ENCODE peak calls at places on chromosomes 6 and 20, in nine cellular contexts. P is SK-N-SH, I is sigmoid colon, E is HCT116, U is Panc1, K is GM12891, J is prostate gland, T is HL-60, M is stomach. R is an unnamed sample.

GRCh38 chr6:11705069-11705468 is 73.5 kb downstream of the ADTRP start:
- DNase-seq in P (no peak), I (no peak), E (no peak), U (no peak), K (no peak), J (no peak), T (no peak), M (no peak), R (no peak)

GRCh38 chr6:109793793-109794192 is 102.7 kb downstream of the FIG4 start:
- DNase-seq in P (no peak), I (no peak), E (peak; percentile 83), U (peak; percentile 91), K (no peak), J (peak; percentile 45), T (no peak), M (no peak), R (no peak)

GRCh38 chr20:57570145-57570850 is 9.4 kb downstream of the PCK1 start:
- DNase-seq in P (no peak), I (no peak), E (no peak), U (no peak), K (no peak), J (no peak), T (no peak), M (no peak), R (no peak)

GRCh38 chr20:33343521-33343920 is 57.8 kb downstream of the CDK5RAP1 start:
- DNase-seq in P (no peak), I (no peak), E (no peak), U (no peak), K (no peak), J (no peak), T (no peak), M (no peak), R (no peak)

GRCh38 chr20:35617397-35618031 is 1.9 kb downstream of the SPAG4 start:
- DNase-seq in P (peak; percentile 81), I (peak; percentile 84), E (no peak), U (no peak), K (peak; percentile 56), J (no peak), T (peak; percentile 54), M (peak; percentile 55), R (no peak)

GRCh38 chr20:44279228-44279627 is 31.8 kb downstream of the FITM2 start:
- DNase-seq in P (no peak), I (no peak), E (no peak), U (peak; percentile 81), K (no peak), J (no peak), T (no peak), M (no peak), R (no peak)

GRCh38 chr20:38728911-38729642 is 4.8 kb downstream of the SLC32A1 start:
- DNase-seq in P (peak; percentile 56), I (no peak), E (no peak), U (no peak), K (peak; percentile 30), J (no peak), T (no peak), M (no peak), R (no peak)

GRCh38 chr20:35085477-35086225 is 7.0 kb downstream of the TRPC4AP start:
- DNase-seq in P (no peak), I (no peak), E (no peak), U (no peak), K (no peak), J (no peak), T (peak; percentile 49), M (no peak), R (no peak)

GRCh38 chr20:34579191-34579661 is 20.7 kb downstream of the MAP1LC3A start:
- DNase-seq in P (no peak), I (no peak), E (peak; percentile 28), U (no peak), K (no peak), J (peak; percentile 76), T (peak; percentile 21), M (peak; percentile 70), R (peak; percentile 90)

GRCh38 chr6:24910331-24910849 is 25.4 kb downstream of the RIPOR2 start:
- DNase-seq in P (peak; percentile 62), I (no peak), E (no peak), U (no peak), K (peak; percentile 32), J (peak; percentile 16), T (no peak), M (no peak), R (peak; percentile 72)

GRCh38 chr6:56851541-56852248 is 103.2 kb upstream of the BEND6 start:
- DNase-seq in P (peak; percentile 66), I (peak; percentile 77), E (no peak), U (peak; percentile 91), K (peak; percentile 14), J (peak; percentile 18), T (peak; percentile 31), M (peak; percentile 32), R (no peak)

GRCh38 chr6:122778961-122779671 is 400 bp upstream of the FABP7 start:
- DNase-seq in P (no peak), I (no peak), E (no peak), U (no peak), K (no peak), J (no peak), T (no peak), M (no peak), R (no peak)

GRCh38 chr6:41818271-41819054 is 31.0 kb downstream of the TOMM6 start:
- DNase-seq in P (no peak), I (no peak), E (no peak), U (no peak), K (no peak), J (no peak), T (peak; percentile 22), M (no peak), R (no peak)

GRCh38 chr6:144797881-144798589 is 512.9 kb downstream of the UTRN start:
- DNase-seq in P (no peak), I (no peak), E (peak; percentile 77), U (peak; percentile 66), K (no peak), J (no peak), T (no peak), M (no peak), R (no peak)

GRCh38 chr6:48765352-48765961 is 654.5 kb upstream of the PTCHD4 start:
- DNase-seq in P (peak; percentile 22), I (no peak), E (peak; percentile 59), U (peak; percentile 38), K (no peak), J (no peak), T (peak; percentile 9), M (peak; percentile 32), R (no peak)

DNA sequence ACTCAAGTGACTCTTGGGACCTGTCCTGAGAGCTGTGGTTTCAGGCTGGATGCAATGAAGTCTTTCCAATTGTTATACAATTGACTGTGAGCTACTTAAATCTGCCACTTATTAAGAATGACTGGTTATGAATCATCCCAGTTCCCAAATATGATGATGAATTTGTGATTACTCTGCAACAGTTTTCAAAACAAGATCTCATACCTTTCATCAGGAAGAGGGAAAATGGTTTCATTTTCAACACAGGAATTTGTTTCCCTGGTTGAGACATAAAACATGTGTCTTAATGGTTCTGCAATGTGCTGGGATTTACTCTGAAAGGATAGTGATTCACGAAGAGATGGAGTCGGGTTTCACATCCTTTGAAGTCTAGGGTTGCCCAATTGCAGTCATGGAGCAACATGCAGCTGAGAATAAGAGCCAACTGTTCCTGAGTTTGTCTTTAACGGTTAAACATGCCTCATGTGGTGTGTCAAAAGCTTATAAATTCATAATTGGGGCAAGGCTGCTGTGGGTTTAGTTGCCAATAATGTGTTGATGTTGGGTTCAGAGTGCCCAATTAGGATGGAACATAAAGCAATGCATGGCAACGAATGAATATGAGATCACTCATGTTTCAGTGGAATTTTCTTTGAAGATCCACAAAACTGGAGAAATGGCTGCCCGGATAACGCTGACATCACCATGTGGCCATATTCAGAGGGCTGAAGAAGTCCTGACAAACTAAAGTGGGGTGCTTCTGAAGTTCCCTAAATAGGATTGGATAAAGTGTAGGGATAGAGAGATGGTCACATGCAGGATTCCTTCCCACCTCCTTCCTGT is 41.0 kb downstream of the CYP24A1 start:
- DNase-seq in P (no peak), I (peak; percentile 72), E (peak; percentile 92), U (peak; percentile 66), K (no peak), J (peak; percentile 66), T (no peak), M (no peak), R (no peak)
- TF ChIP-seq POLR2AphosphoS5 in P (peak; percentile 86), I (peak; percentile 40), E (no peak), U (no peak), K (no peak), J (peak; percentile 86), T (no peak), M (peak; percentile 13), R (no peak)

GRCh38 chr6:89024456-89024855 is 56.1 kb upstream of the PNRC1 start:
- DNase-seq in P (no peak), I (no peak), E (no peak), U (no peak), K (no peak), J (no peak), T (no peak), M (no peak), R (no peak)

GRCh38 chr6:89021629-89022028 is 58.2 kb upstream of the RNGTT start:
- DNase-seq in P (no peak), I (no peak), E (no peak), U (no peak), K (no peak), J (peak; percentile 54), T (no peak), M (no peak), R (no peak)

GRCh38 chr6:89025633-89026032 is 54.9 kb upstream of the PNRC1 start:
- DNase-seq in P (no peak), I (no peak), E (no peak), U (no peak), K (no peak), J (no peak), T (no peak), M (no peak), R (no peak)

GRCh38 chr6:89022747-89023289 is 57.7 kb upstream of the PNRC1 start:
- DNase-seq in P (no peak), I (no peak), E (no peak), U (no peak), K (no peak), J (peak; percentile 39), T (no peak), M (no peak), R (no peak)

GRCh38 chr6:89023591-89024441 is 56.7 kb upstream of the PNRC1 start:
- DNase-seq in P (no peak), I (peak; percentile 72), E (no peak), U (no peak), K (no peak), J (no peak), T (no peak), M (no peak), R (no peak)
- TF ChIP-seq POLR2AphosphoS5 in P (no peak), I (peak; percentile 78), E (no peak), U (no peak), K (no peak), J (peak; percentile 11), T (no peak), M (no peak), R (peak; percentile 33)

GRCh38 chr20:45857114-45857835 is at the start of the genes ACOT8 and ZSWIM3:
- DNase-seq in P (peak; percentile 99), I (peak; percentile 99), E (peak; percentile 100), U (peak; percentile 99), K (peak; percentile 97), J (peak; percentile 100), T (peak; percentile 100), M (peak; percentile 96), R (peak; percentile 99)
- TF ChIP-seq POLR2AphosphoS5 in P (peak; percentile 86), I (peak; percentile 85), E (peak; percentile 86), U (peak; percentile 85), K (peak; percentile 95), J (peak; percentile 99), T (peak; percentile 69), M (peak; percentile 79), R (peak; percentile 83)

DNA sequence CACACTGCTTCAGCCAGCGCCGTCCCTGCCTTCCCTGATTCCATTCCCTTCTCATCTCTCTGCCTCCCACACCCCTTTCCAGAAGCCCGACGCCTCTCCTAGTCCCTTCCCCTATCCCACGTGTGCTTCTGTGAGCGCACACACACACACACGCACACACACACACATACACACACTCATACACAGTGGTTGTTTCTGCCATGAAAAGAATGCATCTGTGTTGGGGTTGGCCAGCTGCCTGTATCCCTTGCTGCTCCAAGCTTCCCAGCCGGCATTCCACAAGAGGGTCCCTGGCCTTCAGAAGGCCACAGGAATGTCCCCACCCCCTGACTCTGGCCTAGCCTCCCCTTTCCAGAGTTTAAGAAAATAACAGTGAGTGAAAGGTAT is 51.7 kb downstream of the MOCS1 start:
- DNase-seq in P (no peak), I (peak; percentile 66), E (no peak), U (no peak), K (no peak), J (no peak), T (no peak), M (no peak), R (no peak)
- TF ChIP-seq POLR2AphosphoS5 in P (no peak), I (no peak), E (no peak), U (no peak), K (no peak), J (no peak), T (no peak), M (no peak), R (no peak)